ENCODE peak calls at places on chromosomes 6 and 20, in four cellular contexts. One of them, this sample, is unnamed.

GRCh38 chr6:93581371-93581770 is 162.0 kb upstream of the EPHA7 start:
- DNase-seq in HL-60: no peak
- DNase-seq in K562: no peak
- DNase-seq in GM12878: no peak
- DNase-seq in this sample: no peak

GRCh38 chr6:43076093-43076927 is at the start of gene PTK7:
- DNase-seq in HL-60: peak; percentile 17
- DNase-seq in K562: peak; percentile 68
- DNase-seq in GM12878: no peak
- DNase-seq in this sample: no peak

GRCh38 chr20:23795526-23795925 is 31.0 kb downstream of the CST2 start:
- DNase-seq in HL-60: no peak
- DNase-seq in K562: no peak
- DNase-seq in GM12878: no peak
- DNase-seq in this sample: no peak

GRCh38 chr6:315921-316752 is 23.9 kb downstream of the DUSP22 start:
- DNase-seq in HL-60: no peak
- DNase-seq in K562: no peak
- DNase-seq in GM12878: peak; percentile 80
- DNase-seq in this sample: no peak

GRCh38 chr6:154604120-154604519 is 93.6 kb upstream of the CNKSR3 start:
- DNase-seq in HL-60: no peak
- DNase-seq in K562: no peak
- DNase-seq in GM12878: peak; percentile 55
- DNase-seq in this sample: no peak

GRCh38 chr20:59385461-59385860 is 85.0 kb downstream of the EDN3 start:
- DNase-seq in HL-60: no peak
- DNase-seq in K562: no peak
- DNase-seq in GM12878: no peak
- DNase-seq in this sample: no peak

GRCh38 chr6:72524011-72524645 is 97.7 kb upstream of the KCNQ5 start:
- DNase-seq in HL-60: no peak
- DNase-seq in K562: no peak
- DNase-seq in GM12878: no peak
- DNase-seq in this sample: no peak

GRCh38 chr20:2330090-2330695 is 34.4 kb downstream of the TGM3 start:
- DNase-seq in HL-60: peak; percentile 73
- DNase-seq in K562: no peak
- DNase-seq in GM12878: no peak
- DNase-seq in this sample: no peak

GRCh38 chr6:170124836-170125235 is 166.0 kb downstream of the DLL1 start:
- DNase-seq in HL-60: no peak
- DNase-seq in K562: no peak
- DNase-seq in GM12878: no peak
- DNase-seq in this sample: no peak

GRCh38 chr20:2798095-2798805 is 2.2 kb downstream of the CPXM1 start:
- DNase-seq in HL-60: no peak
- DNase-seq in K562: no peak
- DNase-seq in GM12878: no peak
- DNase-seq in this sample: no peak

GRCh38 chr6:14638932-14639875 is 521.6 kb downstream of the CD83 start:
- DNase-seq in HL-60: no peak
- DNase-seq in K562: peak; percentile 27
- DNase-seq in GM12878: peak; percentile 36
- DNase-seq in this sample: no peak

GRCh38 chr6:141463237-141463977 is 669.3 kb upstream of the GJE1 start:
- DNase-seq in HL-60: no peak
- DNase-seq in K562: no peak
- DNase-seq in GM12878: no peak
- DNase-seq in this sample: no peak

GRCh38 chr20:43971233-43971632 is 56.6 kb downstream of the TOX2 start:
- DNase-seq in HL-60: no peak
- DNase-seq in K562: no peak
- DNase-seq in GM12878: no peak
- DNase-seq in this sample: no peak

GRCh38 chr6:46746691-46747090 is at the start of gene ANKRD66:
- DNase-seq in HL-60: no peak
- DNase-seq in K562: no peak
- DNase-seq in GM12878: no peak
- DNase-seq in this sample: no peak

GRCh38 chr6:43942616-43943015 is 172.6 kb downstream of the VEGFA start:
- DNase-seq in HL-60: no peak
- DNase-seq in K562: no peak
- DNase-seq in GM12878: no peak
- DNase-seq in this sample: no peak

GRCh38 chr6:30888472-30889137 is 4.3 kb downstream of the DDR1 start:
- DNase-seq in HL-60: no peak
- DNase-seq in K562: peak; percentile 78
- DNase-seq in GM12878: no peak
- DNase-seq in this sample: no peak

GRCh38 chr6:69816017-69816416 is 19.2 kb upstream of the LMBRD1 start:
- DNase-seq in HL-60: no peak
- DNase-seq in K562: no peak
- DNase-seq in GM12878: no peak
- DNase-seq in this sample: no peak

GRCh38 chr6:32298632-32299336 is 72.9 kb downstream of the TSBP1 start:
- DNase-seq in HL-60: no peak
- DNase-seq in K562: no peak
- DNase-seq in GM12878: no peak
- DNase-seq in this sample: no peak

GRCh38 chr6:138785980-138786379 is 9.9 kb upstream of the ECT2L start:
- DNase-seq in HL-60: no peak
- DNase-seq in K562: no peak
- DNase-seq in GM12878: no peak
- DNase-seq in this sample: no peak

GRCh38 chr6:138782243-138782642 is 8.7 kb downstream of the CCDC28A start:
- DNase-seq in HL-60: no peak
- DNase-seq in K562: no peak
- DNase-seq in GM12878: no peak
- DNase-seq in this sample: no peak

GRCh38 chr6:138785092-138785491 is 10.8 kb upstream of the ECT2L start:
- DNase-seq in HL-60: no peak
- DNase-seq in K562: no peak
- DNase-seq in GM12878: no peak
- DNase-seq in this sample: no peak

GRCh38 chr6:138787138-138787537 is 8.7 kb upstream of the ECT2L start:
- DNase-seq in HL-60: no peak
- DNase-seq in K562: no peak
- DNase-seq in GM12878: no peak
- DNase-seq in this sample: no peak
- TF ChIP-seq SPI1 in HL-60: no peak
- TF ChIP-seq SPI1 in K562: no peak
- TF ChIP-seq SPI1 in GM12878: no peak
- TF ChIP-seq SPI1 in this sample: no peak

GRCh38 chr6:28711325-28711724 is 185.6 kb downstream of the GPX5 start:
- DNase-seq in HL-60: no peak
- DNase-seq in K562: no peak
- DNase-seq in GM12878: no peak
- DNase-seq in this sample: no peak

GRCh38 chr6:28712982-28713381 is 187.3 kb downstream of the GPX5 start:
- DNase-seq in HL-60: no peak
- DNase-seq in K562: no peak
- DNase-seq in GM12878: no peak
- DNase-seq in this sample: no peak

GRCh38 chr6:28707387-28708282 is 182.0 kb downstream of the GPX5 start:
- DNase-seq in HL-60: no peak
- DNase-seq in K562: no peak
- DNase-seq in GM12878: no peak
- DNase-seq in this sample: no peak

GRCh38 chr6:28709478-28710349 is 184.0 kb downstream of the GPX5 start:
- DNase-seq in HL-60: no peak
- DNase-seq in K562: peak; percentile 60
- DNase-seq in GM12878: no peak
- DNase-seq in this sample: no peak

GRCh38 chr6:28710466-28711191 is 184.9 kb downstream of the GPX5 start:
- DNase-seq in HL-60: no peak
- DNase-seq in K562: peak; percentile 81
- DNase-seq in GM12878: no peak
- DNase-seq in this sample: no peak
- TF ChIP-seq SPI1 in HL-60: no peak
- TF ChIP-seq SPI1 in K562: no peak
- TF ChIP-seq SPI1 in GM12878: no peak
- TF ChIP-seq SPI1 in this sample: no peak

GRCh38 chr6:131910219-131910589 is 41.0 kb downstream of the CCN2 start:
- DNase-seq in HL-60: no peak
- DNase-seq in K562: no peak
- DNase-seq in GM12878: no peak
- DNase-seq in this sample: no peak
- TF ChIP-seq SPI1 in HL-60: no peak
- TF ChIP-seq SPI1 in K562: no peak
- TF ChIP-seq SPI1 in GM12878: no peak
- TF ChIP-seq SPI1 in this sample: no peak

GRCh38 chr20:63490416-63490815 is 8.5 kb downstream of the EEF1A2 start:
- DNase-seq in HL-60: no peak
- DNase-seq in K562: no peak
- DNase-seq in GM12878: no peak
- DNase-seq in this sample: no peak
- TF ChIP-seq SPI1 in HL-60: no peak
- TF ChIP-seq SPI1 in K562: no peak
- TF ChIP-seq SPI1 in GM12878: no peak
- TF ChIP-seq SPI1 in this sample: no peak

This sample was measured in GM12891.